ENCODE peak calls at places on chromosomes 13 and 19, in five cellular contexts. D is AG04449, X is mesothelial cell of epicardium, B is thoracic aorta, F is upper lobe of right lung. L is an unnamed sample.

GRCh38 chr13:27666951-27667350 is 45.3 kb downstream of the POLR1D start:
- DNase-seq in B (no peak), D (no peak), X (no peak), F (no peak), L (no peak)

GRCh38 chr13:22114630-22115311 is 443.9 kb downstream of the FGF9 start:
- DNase-seq in D (no peak), F (no peak), B (no peak), X (no peak), L (no peak)

GRCh38 chr19:18941628-18942354 is 774 bp upstream of the HOMER3 start:
- DNase-seq in B (no peak), D (no peak), F (no peak), X (no peak), L (no peak)

GRCh38 chr13:97224544-97225324 is 2.6 kb downstream of the MBNL2 start:
- DNase-seq in B (no peak), D (no peak), F (no peak), X (no peak), L (no peak)

GRCh38 chr13:111337741-111338140 is 17.3 kb downstream of the TEX29 start:
- DNase-seq in D (no peak), B (no peak), F (no peak), X (no peak), L (peak)

GRCh38 chr19:14479985-14480694 is 5.0 kb upstream of the PTGER1 start:
- DNase-seq in B (no peak), X (no peak), D (no peak), F (peak), L (peak)

GRCh38 chr13:109954441-109954840 is 168.1 kb upstream of the IRS2 start:
- DNase-seq in F (no peak), D (no peak), X (no peak), B (no peak), L (no peak)

GRCh38 chr13:110245421-110245899 is 61.5 kb downstream of the COL4A1 start:
- DNase-seq in B (no peak), X (no peak), F (no peak), D (no peak), L (no peak)

GRCh38 chr13:28530729-28531194 is 35.8 kb upstream of the FLT1 start:
- DNase-seq in X (no peak), D (no peak), F (no peak), B (no peak), L (no peak)

GRCh38 chr19:17611462-17612244 is 56.2 kb downstream of the COLGALT1 start:
- DNase-seq in B (no peak), F (no peak), X (no peak), D (no peak), L (no peak)

GRCh38 chr13:91133941-91134772 is 213.3 kb upstream of the MIR17HG start:
- DNase-seq in X (no peak), D (no peak), F (no peak), B (no peak), L (no peak)

GRCh38 chr19:1970806-1971502 is 30.0 kb downstream of the CSNK1G2 start:
- DNase-seq in B (no peak), D (no peak), F (peak), X (no peak), L (no peak)

GRCh38 chr13:105763851-105764250 is 771.6 kb downstream of the EFNB2 start:
- DNase-seq in B (no peak), X (no peak), F (no peak), D (no peak), L (no peak)

GRCh38 chr19:2290441-2291184 is 8.6 kb upstream of the PEAK3 start:
- DNase-seq in D (no peak), B (no peak), X (no peak), F (no peak), L (no peak)

GRCh38 chr19:8185343-8186068 is 23.7 kb upstream of the CERS4 start:
- DNase-seq in B (no peak), X (no peak), D (no peak), F (no peak), L (no peak)

GRCh38 chr13:51246005-51246404 is 23.8 kb downstream of the FAM124A start:
- DNase-seq in X (no peak), F (no peak), D (no peak), B (no peak), L (no peak)

GRCh38 chr19:18596752-18597157 is 8.2 kb downstream of the REX1BD start:
- DNase-seq in D (no peak), X (no peak), F (peak), B (no peak), L (no peak)

GRCh38 chr13:112897956-112898785 is 70.8 kb upstream of the MCF2L start:
- DNase-seq in F (no peak), D (no peak), X (no peak), B (no peak), L (no peak)

GRCh38 chr19:17243854-17244617 is 1.7 kb downstream of the NR2F6 start:
- DNase-seq in X (no peak), B (no peak), D (no peak), F (peak), L (no peak)

GRCh38 chr19:7109678-7110289 is 40.3 kb downstream of the ZNF557 start:
- DNase-seq in X (no peak), D (no peak), F (no peak), B (no peak), L (no peak)

DNA sequence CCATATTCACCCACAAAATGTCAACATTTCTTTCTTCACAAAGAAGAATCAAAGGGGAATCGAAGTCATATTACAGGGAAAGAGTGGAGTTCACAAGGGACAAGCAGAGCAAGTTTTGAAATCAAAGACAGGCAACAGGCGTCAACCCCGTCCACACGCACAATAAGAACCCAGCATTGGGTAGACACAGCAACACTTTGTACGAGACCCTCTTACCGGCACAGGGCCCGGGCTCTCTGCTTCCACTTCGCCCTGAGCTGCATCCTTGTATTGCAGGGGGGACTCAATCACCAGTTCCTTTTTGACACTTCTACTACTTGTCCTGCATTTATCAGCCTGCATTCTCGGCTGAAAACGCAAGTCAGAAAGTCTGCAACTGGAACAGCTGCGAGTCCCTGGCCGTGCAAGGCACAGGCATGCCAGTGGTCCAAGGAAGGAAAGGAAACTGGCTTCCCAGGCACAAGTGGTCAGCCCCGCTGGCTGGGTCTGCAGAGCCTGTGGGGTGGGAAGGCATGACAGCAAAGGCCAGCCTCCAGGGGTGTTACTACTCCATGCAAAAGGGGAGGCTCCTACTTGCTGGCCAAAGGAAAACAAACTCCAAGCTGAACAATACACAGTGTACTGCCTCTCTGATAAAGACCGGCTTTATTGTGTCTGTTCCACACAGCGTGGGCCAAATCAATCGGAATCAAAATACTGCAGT is at the start of gene DOCK9:
- DNase-seq in X (no peak), F (peak), B (no peak), D (no peak), L (no peak)
- TF ChIP-seq CTCF in X (no peak), F (no peak), B (no peak), D (no peak), L (no peak)

GRCh38 chr19:35673121-35673804 is 6.9 kb downstream of the UPK1A start:
- DNase-seq in X (no peak), D (no peak), B (no peak), F (peak), L (no peak)

GRCh38 chr19:35670686-35671085 is 4.4 kb downstream of the UPK1A start:
- DNase-seq in F (no peak), X (no peak), B (no peak), D (no peak), L (no peak)

GRCh38 chr19:35671818-35672217 is 5.5 kb downstream of the UPK1A start:
- DNase-seq in F (no peak), B (no peak), X (no peak), D (no peak), L (no peak)

GRCh38 chr19:35669974-35670373 is 3.7 kb downstream of the UPK1A start:
- DNase-seq in D (no peak), B (no peak), X (no peak), F (no peak), L (no peak)

GRCh38 chr19:35675589-35676140 is 9.3 kb downstream of the UPK1A start:
- DNase-seq in F (no peak), D (no peak), X (no peak), B (no peak), L (no peak)
- TF ChIP-seq CTCF in F (no peak), D (no peak), X (no peak), B (no peak), L (no peak)

GRCh38 chr19:4523306-4524110 is 5.2 kb upstream of the PLIN4 start:
- DNase-seq in F (peak), D (no peak), X (no peak), B (no peak), L (no peak)
- TF ChIP-seq CTCF in F (peak), D (peak), X (peak), B (peak), L (peak)

GRCh38 chr13:49838989-49839388 is 46.5 kb upstream of the KPNA3 start:
- DNase-seq in B (no peak), D (no peak), F (no peak), X (no peak), L (no peak)

GRCh38 chr13:49840266-49840665 is 47.8 kb upstream of the KPNA3 start:
- DNase-seq in F (no peak), D (no peak), X (no peak), B (no peak), L (no peak)

GRCh38 chr13:49844191-49844590 is 51.7 kb upstream of the KPNA3 start:
- DNase-seq in D (no peak), F (no peak), X (no peak), B (no peak), L (no peak)

GRCh38 chr13:49836516-49836915 is 44.0 kb upstream of the KPNA3 start:
- DNase-seq in F (no peak), X (no peak), D (no peak), B (no peak), L (no peak)

DNA sequence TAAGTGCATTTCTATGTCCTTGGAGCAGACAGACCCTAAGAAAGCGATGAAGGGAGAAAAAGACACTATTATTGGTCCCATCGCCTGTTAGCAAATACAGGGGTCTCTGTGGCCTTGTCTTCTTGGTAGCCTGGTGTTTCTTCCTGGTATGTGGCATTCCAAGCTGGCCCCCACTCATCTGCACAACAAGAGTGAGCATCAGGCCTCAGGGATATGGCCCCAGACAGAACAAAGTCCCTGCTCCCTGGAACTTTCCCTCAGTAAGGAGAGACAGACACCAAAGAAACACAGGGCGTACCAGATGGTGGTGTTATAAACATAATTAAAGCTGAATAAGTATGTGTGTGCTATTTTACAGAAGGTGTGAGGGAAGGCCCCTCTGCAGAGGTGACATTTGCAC is 48.2 kb upstream of the KPNA3 start:
- DNase-seq in F (no peak), B (no peak), X (no peak), D (no peak), L (no peak)
- TF ChIP-seq CTCF in F (no peak), B (no peak), X (no peak), D (no peak), L (no peak)

L was measured in osteocyte.